ENCODE peak calls at places on chromosome 9, in eight cellular contexts. R is fibroblast of mammary gland, A is transverse colon, E is dorsolateral prefrontal cortex, P is AG10803, G is AG09309, D is mammary epithelial cell, L is bronchial epithelial cell. Z is an unnamed sample.

GRCh38 chr9:132274861-132275260 is 79.9 kb downstream of the SETX start:
- DNase-seq in E (no peak), G (no peak), L (no peak), P (no peak), D (no peak), A (no peak), R (no peak), Z (no peak)

GRCh38 chr9:131448818-131449217 is 53.9 kb upstream of the POMT1 start:
- DNase-seq in P (no peak), A (no peak), R (no peak), D (no peak), L (no peak), G (no peak), E (no peak), Z (no peak)

GRCh38 chr9:135970128-135970815 is 9.1 kb upstream of the UBAC1 start:
- DNase-seq in G (no peak), R (no peak), A (no peak), L (no peak), P (peak; percentile 53), D (no peak), E (no peak), Z (no peak)

GRCh38 chr9:127980056-127980705 is 608 bp downstream of the EEIG1 start:
- DNase-seq in P (no peak), A (peak; percentile 79), R (no peak), L (no peak), G (no peak), D (peak; percentile 40), E (peak; percentile 37), Z (peak; percentile 54)

GRCh38 chr9:127586537-127586936 is 25.5 kb upstream of the STXBP1 start:
- DNase-seq in R (peak; percentile 82), A (peak; percentile 85), D (peak; percentile 56), L (peak; percentile 61), P (peak; percentile 78), G (no peak), E (peak; percentile 82), Z (peak; percentile 83)

GRCh38 chr9:95004452-95005275 is 278.2 kb downstream of the AOPEP start:
- DNase-seq in L (no peak), A (peak; percentile 76), G (no peak), D (peak; percentile 34), P (no peak), E (peak; percentile 44), R (no peak), Z (peak; percentile 68)

GRCh38 chr9:81690251-81690851 is 1.0 kb upstream of the TLE1 start:
- DNase-seq in E (no peak), A (peak; percentile 80), G (no peak), D (peak; percentile 65), R (peak; percentile 45), P (no peak), L (peak; percentile 87), Z (peak; percentile 94)

GRCh38 chr9:138117836-138118235 is 240.3 kb downstream of the CACNA1B start:
- DNase-seq in L (no peak), E (no peak), A (no peak), D (no peak), P (no peak), G (no peak), R (no peak), Z (no peak)

GRCh38 chr9:79154806-79155205 is 417.0 kb upstream of the TLE4 start:
- DNase-seq in G (no peak), D (no peak), L (no peak), A (no peak), R (peak; percentile 1), E (no peak), P (peak; percentile 76), Z (no peak)

GRCh38 chr9:91302831-91303230 is 58.9 kb downstream of the AUH start:
- DNase-seq in E (no peak), G (peak; percentile 67), A (no peak), D (peak; percentile 80), P (peak; percentile 81), L (peak; percentile 91), R (peak; percentile 90), Z (peak; percentile 86)

GRCh38 chr9:7340451-7340850 is 459.1 kb downstream of the DMAC1 start:
- DNase-seq in R (no peak), L (no peak), D (no peak), A (no peak), G (no peak), P (no peak), E (no peak), Z (no peak)

GRCh38 chr9:3650994-3651622 is 125.3 kb upstream of the RFX3 start:
- DNase-seq in R (no peak), P (no peak), D (no peak), G (no peak), L (no peak), E (no peak), A (no peak), Z (no peak)

GRCh38 chr9:15513335-15513734 is 2.6 kb upstream of the PSIP1 start:
- DNase-seq in A (no peak), R (peak; percentile 27), D (no peak), L (no peak), P (peak; percentile 24), G (no peak), E (no peak), Z (peak; percentile 11)

GRCh38 chr9:123417289-123418051 is 61.5 kb downstream of the CRB2 start:
- DNase-seq in R (no peak), A (no peak), D (no peak), G (no peak), L (no peak), P (no peak), E (peak; percentile 10), Z (no peak)

GRCh38 chr9:90189306-90189705 is 453.3 kb downstream of the DIRAS2 start:
- DNase-seq in E (no peak), D (no peak), A (no peak), G (no peak), P (no peak), L (no peak), R (no peak), Z (no peak)

GRCh38 chr9:100011062-100011681 is 87.6 kb downstream of the ERP44 start:
- DNase-seq in D (peak; percentile 29), A (no peak), E (no peak), R (peak; percentile 79), P (peak; percentile 48), L (peak; percentile 45), G (peak; percentile 8), Z (peak; percentile 65)

GRCh38 chr9:93577045-93577939 is 908 bp downstream of the PHF2 start:
- DNase-seq in R (no peak), P (peak; percentile 29), G (no peak), A (peak; percentile 37), E (no peak), L (peak; percentile 35), D (peak; percentile 40), Z (peak; percentile 60)

GRCh38 chr9:94002316-94003140 is 47.4 kb upstream of the BARX1 start:
- DNase-seq in P (peak; percentile 36), G (no peak), R (peak; percentile 59), E (no peak), L (peak; percentile 55), D (peak; percentile 35), A (peak; percentile 16), Z (peak; percentile 64)

GRCh38 chr9:96556701-96557461 is 62.8 kb downstream of the CDC14B start:
- DNase-seq in A (no peak), E (peak; percentile 51), L (no peak), G (no peak), D (no peak), P (peak; percentile 73), R (peak; percentile 49), Z (no peak)

GRCh38 chr9:80878556-80878955 is 810.8 kb downstream of the TLE1 start:
- DNase-seq in A (no peak), G (no peak), E (no peak), L (no peak), R (peak; percentile 65), D (peak; percentile 32), P (no peak), Z (no peak)

GRCh38 chr9:128121924-128122808 is 5.4 kb downstream of the PTGES2 start:
- DNase-seq in G (no peak), R (no peak), D (no peak), E (no peak), P (no peak), L (no peak), A (no peak), Z (no peak)

GRCh38 chr9:130770679-130771442 is 64.2 kb upstream of the ABL1 start:
- DNase-seq in R (peak; percentile 84), L (peak; percentile 69), D (peak; percentile 47), E (no peak), A (no peak), G (peak; percentile 44), P (peak; percentile 71), Z (peak; percentile 73)

GRCh38 chr9:138115506-138115905 is 237.9 kb downstream of the CACNA1B start:
- DNase-seq in P (no peak), G (no peak), R (no peak), D (no peak), E (no peak), A (no peak), L (no peak), Z (no peak)

GRCh38 chr9:91416086-91416712 is 7.4 kb downstream of the NFIL3 start:
- DNase-seq in D (peak; percentile 76), E (no peak), R (peak; percentile 75), P (peak; percentile 45), G (no peak), L (peak; percentile 97), A (no peak), Z (peak; percentile 81)

GRCh38 chr9:133065070-133065388 is 3.2 kb downstream of the CEL start:
- DNase-seq in P (no peak), D (no peak), A (no peak), L (no peak), E (no peak), R (no peak), G (no peak), Z (no peak)

GRCh38 chr9:133731876-133732321 is 6.3 kb downstream of the SARDH start:
- DNase-seq in D (peak; percentile 21), A (no peak), E (peak; percentile 56), G (no peak), L (no peak), P (peak; percentile 25), R (peak; percentile 50), Z (no peak)

GRCh38 chr9:90974007-90974406 is 172.4 kb downstream of the SYK start:
- DNase-seq in E (no peak), P (peak; percentile 30), L (peak; percentile 77), A (no peak), R (no peak), G (no peak), D (peak; percentile 48), Z (peak; percentile 89)

GRCh38 chr9:137067860-137068538 is 2.4 kb downstream of the SAPCD2 start:
- DNase-seq in G (no peak), D (peak; percentile 64), R (peak; percentile 77), E (peak; percentile 86), L (peak; percentile 72), P (peak; percentile 66), A (peak; percentile 90), Z (peak; percentile 86)
- H3K4me3 ChIP-seq in G (no peak overlapping the region), D (no peak overlapping the region), R (no peak overlapping the region), E (no peak overlapping the region), L (no peak overlapping the region), P (no peak overlapping the region), A (no peak overlapping the region), Z (no peak overlapping the region)

GRCh38 chr9:34559616-34560546 is 29.6 kb downstream of the CNTFR start:
- DNase-seq in R (peak; percentile 77), E (peak; percentile 63), P (peak; percentile 59), G (peak; percentile 13), L (peak; percentile 62), A (peak; percentile 60), D (peak; percentile 48), Z (peak; percentile 78)
- H3K4me3 ChIP-seq in R (no peak overlapping the region), E (no peak overlapping the region), P (no peak overlapping the region), G (no peak overlapping the region), L (no peak overlapping the region), A (peak overlapping the region; percentile 13), D (no peak overlapping the region), Z (no peak overlapping the region)

GRCh38 chr9:110626109-110626829 is 42.3 kb upstream of the MUSK start:
- DNase-seq in G (peak; percentile 81), A (no peak), E (no peak), R (peak; percentile 94), P (peak; percentile 89), D (peak; percentile 60), L (peak; percentile 40), Z (peak; percentile 47)
- H3K4me3 ChIP-seq in G (no peak overlapping the region), A (no peak overlapping the region), E (no peak overlapping the region), R (no peak overlapping the region), P (no peak overlapping the region), D (no peak overlapping the region), L (no peak overlapping the region), Z (no peak overlapping the region)

GRCh38 chr9:14320272-14321245 is 6.6 kb upstream of the NFIB start:
- DNase-seq in R (peak; percentile 99), E (no peak), G (peak; percentile 78), A (peak; percentile 22), P (peak; percentile 94), D (peak; percentile 94), L (peak; percentile 86), Z (peak; percentile 80)
- H3K4me3 ChIP-seq in R (peak overlapping the region; percentile 60), E (peak overlapping the region; percentile 77), G (no peak overlapping the region), A (peak overlapping the region; percentile 97), P (no peak overlapping the region), D (peak overlapping the region; percentile 65), L (peak overlapping the region; percentile 8), Z (peak overlapping the region; percentile 58)